ENCODE peak calls at places on chromosomes 1 and 21, in five cellular contexts. One of them, this sample, is unnamed.

GRCh38 chr21:46181953-46182547 is 2.2 kb downstream of the SPATC1L start:
- DNase-seq in Kasumi-1: no peak
- DNase-seq in CD8-positive, alpha-beta memory T cell: no peak
- DNase-seq in T-helper 1 cell: no peak
- DNase-seq in stomach: no peak
- DNase-seq in this sample: no peak

GRCh38 chr21:16913010-16913409 is 599.8 kb upstream of the CXADR start:
- DNase-seq in Kasumi-1: no peak
- DNase-seq in CD8-positive, alpha-beta memory T cell: no peak
- DNase-seq in T-helper 1 cell: no peak
- DNase-seq in stomach: no peak
- DNase-seq in this sample: no peak

GRCh38 chr1:42937836-42938595 is 20.7 kb downstream of the SLC2A1 start:
- DNase-seq in Kasumi-1: peak
- DNase-seq in CD8-positive, alpha-beta memory T cell: no peak
- DNase-seq in T-helper 1 cell: peak
- DNase-seq in stomach: no peak
- DNase-seq in this sample: no peak

GRCh38 chr1:243580072-243580471 is 270.0 kb downstream of the AKT3 start:
- DNase-seq in Kasumi-1: no peak
- DNase-seq in CD8-positive, alpha-beta memory T cell: no peak
- DNase-seq in T-helper 1 cell: no peak
- DNase-seq in stomach: no peak
- DNase-seq in this sample: no peak

GRCh38 chr1:25563330-25564215 is 20.2 kb downstream of the LDLRAP1 start:
- DNase-seq in Kasumi-1: no peak
- DNase-seq in CD8-positive, alpha-beta memory T cell: no peak
- DNase-seq in T-helper 1 cell: no peak
- DNase-seq in stomach: no peak
- DNase-seq in this sample: no peak

GRCh38 chr1:65147424-65148177 is 402 bp upstream of the AK4 start:
- DNase-seq in Kasumi-1: peak
- DNase-seq in CD8-positive, alpha-beta memory T cell: no peak
- DNase-seq in T-helper 1 cell: peak
- DNase-seq in stomach: peak
- DNase-seq in this sample: peak

GRCh38 chr1:48026701-48027532 is 29.7 kb upstream of the TRABD2B start:
- DNase-seq in Kasumi-1: no peak
- DNase-seq in CD8-positive, alpha-beta memory T cell: no peak
- DNase-seq in T-helper 1 cell: no peak
- DNase-seq in stomach: no peak
- DNase-seq in this sample: no peak

GRCh38 chr1:8133657-8134430 is 107.7 kb upstream of the ERRFI1 start:
- DNase-seq in Kasumi-1: no peak
- DNase-seq in CD8-positive, alpha-beta memory T cell: no peak
- DNase-seq in T-helper 1 cell: no peak
- DNase-seq in stomach: peak
- DNase-seq in this sample: no peak

GRCh38 chr1:3012511-3013291 is 8.6 kb upstream of the ACTRT2 start:
- DNase-seq in Kasumi-1: no peak
- DNase-seq in CD8-positive, alpha-beta memory T cell: no peak
- DNase-seq in T-helper 1 cell: no peak
- DNase-seq in stomach: peak
- DNase-seq in this sample: peak

GRCh38 chr1:10778640-10779039 is 17.8 kb downstream of the CASZ1 start:
- DNase-seq in Kasumi-1: no peak
- DNase-seq in CD8-positive, alpha-beta memory T cell: no peak
- DNase-seq in T-helper 1 cell: no peak
- DNase-seq in stomach: no peak
- DNase-seq in this sample: no peak

GRCh38 chr21:20259035-20259867 is 739.0 kb upstream of the NCAM2 start:
- DNase-seq in Kasumi-1: no peak
- DNase-seq in CD8-positive, alpha-beta memory T cell: no peak
- DNase-seq in T-helper 1 cell: no peak
- DNase-seq in stomach: no peak
- DNase-seq in this sample: no peak

GRCh38 chr1:16617778-16618580 is 4.6 kb upstream of the NBPF1 start:
- DNase-seq in Kasumi-1: no peak
- DNase-seq in CD8-positive, alpha-beta memory T cell: no peak
- DNase-seq in T-helper 1 cell: no peak
- DNase-seq in stomach: peak
- DNase-seq in this sample: no peak

GRCh38 chr1:234315588-234315987 is 57.7 kb upstream of the COA6 start:
- DNase-seq in Kasumi-1: no peak
- DNase-seq in CD8-positive, alpha-beta memory T cell: no peak
- DNase-seq in T-helper 1 cell: no peak
- DNase-seq in stomach: no peak
- DNase-seq in this sample: no peak

GRCh38 chr1:20552728-20553571 is 577 bp downstream of the FAM43B start:
- DNase-seq in Kasumi-1: no peak
- DNase-seq in CD8-positive, alpha-beta memory T cell: no peak
- DNase-seq in T-helper 1 cell: no peak
- DNase-seq in stomach: no peak
- DNase-seq in this sample: no peak

GRCh38 chr1:117110774-117111173 is 10.8 kb downstream of the TRIM45 start:
- DNase-seq in Kasumi-1: no peak
- DNase-seq in CD8-positive, alpha-beta memory T cell: no peak
- DNase-seq in T-helper 1 cell: no peak
- DNase-seq in stomach: no peak
- DNase-seq in this sample: no peak

GRCh38 chr1:172906778-172907592 is 143.8 kb downstream of the TNFSF18 start:
- DNase-seq in Kasumi-1: peak
- DNase-seq in CD8-positive, alpha-beta memory T cell: peak
- DNase-seq in T-helper 1 cell: peak
- DNase-seq in stomach: no peak
- DNase-seq in this sample: peak

GRCh38 chr1:150895618-150896017 is 8.7 kb downstream of the CTXND2 start:
- DNase-seq in Kasumi-1: no peak
- DNase-seq in CD8-positive, alpha-beta memory T cell: no peak
- DNase-seq in T-helper 1 cell: no peak
- DNase-seq in stomach: no peak
- DNase-seq in this sample: no peak

GRCh38 chr1:185157599-185158469 is 867 bp downstream of the SWT1 start:
- DNase-seq in Kasumi-1: peak
- DNase-seq in CD8-positive, alpha-beta memory T cell: no peak
- DNase-seq in T-helper 1 cell: no peak
- DNase-seq in stomach: no peak
- DNase-seq in this sample: no peak

GRCh38 chr1:201359873-201360210 is 17.6 kb downstream of the TNNT2 start:
- DNase-seq in Kasumi-1: no peak
- DNase-seq in CD8-positive, alpha-beta memory T cell: no peak
- DNase-seq in T-helper 1 cell: no peak
- DNase-seq in stomach: no peak
- DNase-seq in this sample: no peak

GRCh38 chr1:19209439-19209989 is 552 bp downstream of the UBR4 start:
- DNase-seq in Kasumi-1: no peak
- DNase-seq in CD8-positive, alpha-beta memory T cell: peak
- DNase-seq in T-helper 1 cell: peak
- DNase-seq in stomach: peak
- DNase-seq in this sample: no peak

GRCh38 chr1:158098256-158098655 is 82.4 kb upstream of the CD1D start:
- DNase-seq in Kasumi-1: no peak
- DNase-seq in CD8-positive, alpha-beta memory T cell: no peak
- DNase-seq in T-helper 1 cell: no peak
- DNase-seq in stomach: no peak
- DNase-seq in this sample: no peak

GRCh38 chr1:6521502-6521901 is 30.0 kb upstream of the PLEKHG5 start:
- DNase-seq in Kasumi-1: no peak
- DNase-seq in CD8-positive, alpha-beta memory T cell: no peak
- DNase-seq in T-helper 1 cell: no peak
- DNase-seq in stomach: no peak
- DNase-seq in this sample: no peak

GRCh38 chr1:80427886-80428285 is 1372.8 kb upstream of the ADGRL2 start:
- DNase-seq in Kasumi-1: no peak
- DNase-seq in CD8-positive, alpha-beta memory T cell: no peak
- DNase-seq in T-helper 1 cell: no peak
- DNase-seq in stomach: no peak
- DNase-seq in this sample: no peak

GRCh38 chr1:33185541-33185940 is 3.7 kb upstream of the TRIM62 start:
- DNase-seq in Kasumi-1: no peak
- DNase-seq in CD8-positive, alpha-beta memory T cell: no peak
- DNase-seq in T-helper 1 cell: no peak
- DNase-seq in stomach: no peak
- DNase-seq in this sample: no peak

GRCh38 chr1:17958704-17959103 is 148.9 kb upstream of the IGSF21 start:
- DNase-seq in Kasumi-1: no peak
- DNase-seq in CD8-positive, alpha-beta memory T cell: no peak
- DNase-seq in T-helper 1 cell: no peak
- DNase-seq in stomach: no peak
- DNase-seq in this sample: peak

GRCh38 chr1:155858805-155859233 is 548 bp upstream of the SYT11 start:
- DNase-seq in Kasumi-1: no peak
- DNase-seq in CD8-positive, alpha-beta memory T cell: no peak
- DNase-seq in T-helper 1 cell: no peak
- DNase-seq in stomach: no peak
- DNase-seq in this sample: no peak

GRCh38 chr1:94821636-94822305 is 1.6 kb downstream of the SLC44A3 start:
- DNase-seq in Kasumi-1: no peak
- DNase-seq in CD8-positive, alpha-beta memory T cell: no peak
- DNase-seq in T-helper 1 cell: no peak
- DNase-seq in stomach: no peak
- DNase-seq in this sample: no peak

GRCh38 chr1:193589597-193590040 is 403.2 kb upstream of the B3GALT2 start:
- DNase-seq in Kasumi-1: no peak
- DNase-seq in CD8-positive, alpha-beta memory T cell: no peak
- DNase-seq in T-helper 1 cell: no peak
- DNase-seq in stomach: no peak
- DNase-seq in this sample: no peak

GRCh38 chr21:44994581-44995171 is 54.8 kb downstream of the SLX9 start:
- DNase-seq in Kasumi-1: no peak
- DNase-seq in CD8-positive, alpha-beta memory T cell: no peak
- DNase-seq in T-helper 1 cell: no peak
- DNase-seq in stomach: no peak
- DNase-seq in this sample: no peak

GRCh38 chr1:1204998-1205768 is 1.2 kb downstream of the TNFRSF18 start:
- DNase-seq in Kasumi-1: no peak
- DNase-seq in CD8-positive, alpha-beta memory T cell: no peak
- DNase-seq in T-helper 1 cell: no peak
- DNase-seq in stomach: no peak
- DNase-seq in this sample: no peak

GRCh38 chr1:186482661-186483255 is 21.8 kb upstream of the PDC start:
- DNase-seq in Kasumi-1: peak
- DNase-seq in CD8-positive, alpha-beta memory T cell: no peak
- DNase-seq in T-helper 1 cell: peak
- DNase-seq in stomach: peak
- DNase-seq in this sample: peak

GRCh38 chr1:12230549-12231275 is 882 bp downstream of the VPS13D start:
- DNase-seq in Kasumi-1: no peak
- DNase-seq in CD8-positive, alpha-beta memory T cell: no peak
- DNase-seq in T-helper 1 cell: no peak
- DNase-seq in stomach: peak
- DNase-seq in this sample: no peak

GRCh38 chr1:222739929-222740328 is 2.9 kb downstream of the FAM177B start:
- DNase-seq in Kasumi-1: no peak
- DNase-seq in CD8-positive, alpha-beta memory T cell: no peak
- DNase-seq in T-helper 1 cell: no peak
- DNase-seq in stomach: no peak
- DNase-seq in this sample: no peak

GRCh38 chr1:46768445-46768844 is 30.4 kb upstream of the CYP4B1 start:
- DNase-seq in Kasumi-1: no peak
- DNase-seq in CD8-positive, alpha-beta memory T cell: no peak
- DNase-seq in T-helper 1 cell: no peak
- DNase-seq in stomach: no peak
- DNase-seq in this sample: no peak

GRCh38 chr1:32266926-32267645 is 16.0 kb downstream of the LCK start:
- DNase-seq in Kasumi-1: no peak
- DNase-seq in CD8-positive, alpha-beta memory T cell: no peak
- DNase-seq in T-helper 1 cell: peak
- DNase-seq in stomach: no peak
- DNase-seq in this sample: no peak

GRCh38 chr1:46569116-46569515 is 17.7 kb upstream of the KNCN start:
- DNase-seq in Kasumi-1: no peak
- DNase-seq in CD8-positive, alpha-beta memory T cell: no peak
- DNase-seq in T-helper 1 cell: no peak
- DNase-seq in stomach: no peak
- DNase-seq in this sample: no peak

GRCh38 chr1:222064388-222065201 is 322.7 kb upstream of the DUSP10 start:
- DNase-seq in Kasumi-1: no peak
- DNase-seq in CD8-positive, alpha-beta memory T cell: no peak
- DNase-seq in T-helper 1 cell: no peak
- DNase-seq in stomach: no peak
- DNase-seq in this sample: no peak

GRCh38 chr1:237580726-237581125 is 310.0 kb downstream of the ZP4 start:
- DNase-seq in Kasumi-1: no peak
- DNase-seq in CD8-positive, alpha-beta memory T cell: no peak
- DNase-seq in T-helper 1 cell: no peak
- DNase-seq in stomach: no peak
- DNase-seq in this sample: no peak

This sample was measured in KBM-7.